ENCODE peak calls at places on chromosomes 13 and 19, in five cellular contexts. S, G, F, K and H are unnamed samples.

GRCh38 chr19:47633516-47633915 is 24.6 kb downstream of the BICRA start:
- DNase-seq in F (peak; percentile 51), G (no peak), K (peak; percentile 73), S (no peak), H (peak; percentile 13)

GRCh38 chr13:53238241-53238640 is 209.6 kb downstream of the OLFM4 start:
- DNase-seq in K (no peak), G (no peak), S (no peak), F (no peak), H (no peak)

GRCh38 chr19:9958451-9958850 is 22.1 kb upstream of the OLFM2 start:
- DNase-seq in F (no peak), G (peak; percentile 85), K (no peak), S (peak; percentile 91), H (no peak)

GRCh38 chr19:40365613-40366401 is 17.3 kb downstream of the PLD3 start:
- DNase-seq in K (peak; percentile 65), F (no peak), G (peak; percentile 75), S (peak; percentile 71), H (no peak)

GRCh38 chr13:48251616-48252081 is 18.6 kb downstream of the ITM2B start:
- DNase-seq in K (no peak), F (no peak), S (peak; percentile 58), G (peak; percentile 91), H (no peak)

GRCh38 chr19:3357362-3357730 is 9.0 kb upstream of the NFIC start:
- DNase-seq in S (no peak), F (no peak), G (no peak), K (no peak), H (no peak)

GRCh38 chr19:18502236-18502632 is 19.6 kb downstream of the ELL start:
- DNase-seq in K (no peak), F (no peak), S (no peak), G (no peak), H (no peak)

GRCh38 chr13:47175172-47175806 is 278.4 kb upstream of the HTR2A start:
- DNase-seq in S (peak; percentile 95), K (peak; percentile 62), F (no peak), G (peak; percentile 96), H (no peak)

GRCh38 chr13:99859178-99860177 is 112.1 kb downstream of the ZIC5 start:
- DNase-seq in S (no peak), K (no peak), F (no peak), G (no peak), H (no peak)

GRCh38 chr19:33395561-33396550 is 22.3 kb downstream of the CEBPG start:
- DNase-seq in S (peak; percentile 41), G (peak; percentile 46), K (no peak), F (no peak), H (no peak)

GRCh38 chr19:18543814-18544475 is 572 bp upstream of the FKBP8 start:
- DNase-seq in F (peak; percentile 76), G (peak; percentile 56), K (peak; percentile 87), S (peak; percentile 40), H (peak; percentile 48)

GRCh38 chr13:26991508-26992181 is 180.0 kb downstream of the USP12 start:
- DNase-seq in F (no peak), S (peak; percentile 27), G (peak; percentile 32), K (peak; percentile 53), H (peak; percentile 9)
- H3K4me2 ChIP-seq in F (no peak overlapping the region), S (no peak overlapping the region), G (no peak overlapping the region), K (no peak overlapping the region), H (peak overlapping the region; percentile 21)

GRCh38 chr19:1245884-1246816 is 2.2 kb upstream of the MIDN start:
- DNase-seq in S (no peak), F (no peak), K (no peak), G (no peak), H (no peak)

GRCh38 chr19:1249298-1249989 is 1.1 kb downstream of the MIDN start:
- DNase-seq in K (peak; percentile 88), S (peak; percentile 96), F (peak; percentile 89), G (peak; percentile 97), H (peak; percentile 90)

GRCh38 chr19:1248454-1249297 is at the start of gene MIDN:
- DNase-seq in G (peak; percentile 90), S (peak; percentile 86), F (no peak), K (peak; percentile 78), H (peak; percentile 59)

GRCh38 chr19:1249990-1250298 is 1.6 kb downstream of the MIDN start:
- DNase-seq in K (no peak), G (no peak), F (no peak), S (no peak), H (no peak)

GRCh38 chr19:1247747-1248453 is 483 bp upstream of the MIDN start:
- DNase-seq in G (peak; percentile 62), F (no peak), K (peak; percentile 65), S (peak; percentile 70), H (peak; percentile 77)
- TF ChIP-seq CTCF in G (peak; percentile 15), F (no peak), K (peak; percentile 44), S (peak; percentile 43), H (no peak)

DNA sequence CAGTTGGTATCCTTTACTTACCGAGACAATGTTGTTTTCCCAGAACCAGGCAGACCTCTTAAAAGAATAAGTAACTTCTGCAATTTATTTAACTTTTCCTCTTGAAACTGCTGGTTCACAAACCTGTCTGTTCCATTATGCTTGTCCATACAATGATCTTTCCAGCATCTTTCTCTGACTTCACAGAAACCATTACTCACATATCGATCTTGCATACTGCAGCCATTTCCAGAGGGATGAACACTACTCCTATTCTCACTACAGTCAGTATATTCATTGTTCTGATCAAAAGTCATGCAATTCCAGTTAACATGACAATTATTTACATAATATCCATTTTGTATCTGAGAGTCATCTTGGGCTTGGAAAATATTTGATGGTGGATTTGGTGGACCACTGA is 2.8 kb downstream of the N4BP2L2 start:
- DNase-seq in S (no peak), G (no peak), F (no peak), K (no peak), H (no peak)
- H3K4me2 ChIP-seq in S (no peak overlapping the region), G (no peak overlapping the region), F (no peak overlapping the region), K (no peak overlapping the region), H (peak overlapping the region; percentile 15)

GRCh38 chr13:105403065-105403464 is 1132.4 kb downstream of the EFNB2 start:
- DNase-seq in G (no peak), F (no peak), S (no peak), K (no peak), H (peak; percentile 12)
- TF ChIP-seq CTCF in G (no peak), F (no peak), S (no peak), K (no peak), H (no peak)

GRCh38 chr13:33139186-33139585 is 123.0 kb downstream of the KL start:
- DNase-seq in S (no peak), G (no peak), K (no peak), F (no peak), H (no peak)
- H3K4me2 ChIP-seq in S (no peak overlapping the region), G (no peak overlapping the region), K (no peak overlapping the region), F (no peak overlapping the region), H (no peak overlapping the region)

GRCh38 chr19:45638930-45639729 is at the start of gene EML2:
- DNase-seq in S (no peak), F (no peak), G (no peak), K (peak; percentile 36), H (peak; percentile 42)
- TF ChIP-seq CTCF in S (no peak), F (no peak), G (peak; percentile 41), K (peak; percentile 51), H (no peak)